ENCODE peak calls at places on chromosomes 16 and 17, in four cellular contexts. One of them, this sample, is unnamed.

GRCh38 chr17:11331790-11332526 is 90.9 kb downstream of the SHISA6 start:
- DNase-seq in K562: no peak
- DNase-seq in sigmoid colon: no peak
- DNase-seq in H1: no peak
- DNase-seq in this sample: no peak

GRCh38 chr17:42405963-42406495 is 17.0 kb downstream of the CAVIN1 start:
- DNase-seq in sigmoid colon: peak; percentile 94
- DNase-seq in K562: peak; percentile 67
- DNase-seq in H1: no peak
- DNase-seq in this sample: peak; percentile 87

GRCh38 chr17:58569216-58569615 is 54.8 kb upstream of the MTMR4 start:
- DNase-seq in H1: no peak
- DNase-seq in sigmoid colon: no peak
- DNase-seq in K562: no peak
- DNase-seq in this sample: no peak

GRCh38 chr16:69036399-69037091 is 68.9 kb upstream of the HAS3 start:
- DNase-seq in sigmoid colon: peak; percentile 25
- DNase-seq in H1: no peak
- DNase-seq in K562: no peak
- DNase-seq in this sample: no peak

GRCh38 chr16:66660422-66661209 is 35.9 kb downstream of the CMTM4 start:
- DNase-seq in sigmoid colon: peak; percentile 87
- DNase-seq in K562: peak; percentile 52
- DNase-seq in H1: no peak
- DNase-seq in this sample: peak; percentile 78

GRCh38 chr17:79874329-79874981 is 35.2 kb upstream of the CBX4 start:
- DNase-seq in K562: peak; percentile 62
- DNase-seq in sigmoid colon: no peak
- DNase-seq in H1: no peak
- DNase-seq in this sample: no peak

GRCh38 chr16:4591706-4592470 is 22.8 kb downstream of the UBALD1 start:
- DNase-seq in H1: no peak
- DNase-seq in K562: no peak
- DNase-seq in sigmoid colon: no peak
- DNase-seq in this sample: peak; percentile 74

GRCh38 chr17:59941131-59941530 is 23.4 kb downstream of the RNFT1 start:
- DNase-seq in H1: no peak
- DNase-seq in sigmoid colon: no peak
- DNase-seq in K562: no peak
- DNase-seq in this sample: no peak

GRCh38 chr16:54985668-54986067 is 55.0 kb downstream of the IRX5 start:
- DNase-seq in K562: no peak
- DNase-seq in sigmoid colon: no peak
- DNase-seq in H1: no peak
- DNase-seq in this sample: no peak

GRCh38 chr17:56808503-56808902 is 25.2 kb downstream of the C17orf67 start:
- DNase-seq in H1: no peak
- DNase-seq in sigmoid colon: no peak
- DNase-seq in K562: no peak
- DNase-seq in this sample: no peak

GRCh38 chr16:80794071-80794470 is 10.3 kb downstream of the CDYL2 start:
- DNase-seq in sigmoid colon: no peak
- DNase-seq in H1: no peak
- DNase-seq in K562: no peak
- DNase-seq in this sample: no peak

GRCh38 chr16:85569615-85570212 is 43.4 kb upstream of the GSE1 start:
- DNase-seq in H1: no peak
- DNase-seq in K562: peak; percentile 69
- DNase-seq in sigmoid colon: no peak
- DNase-seq in this sample: no peak

GRCh38 chr17:47665655-47666054 is 15.9 kb downstream of the KPNB1 start:
- DNase-seq in K562: no peak
- DNase-seq in sigmoid colon: no peak
- DNase-seq in H1: no peak
- DNase-seq in this sample: no peak

GRCh38 chr17:77644981-77645380 is 313.5 kb upstream of the TNRC6C start:
- DNase-seq in K562: no peak
- DNase-seq in sigmoid colon: no peak
- DNase-seq in H1: no peak
- DNase-seq in this sample: peak; percentile 50

GRCh38 chr17:31093866-31094599 is 744 bp upstream of the NF1 start:
- DNase-seq in H1: no peak
- DNase-seq in sigmoid colon: no peak
- DNase-seq in K562: no peak
- DNase-seq in this sample: no peak

GRCh38 chr17:28807925-28808641 is 34.5 kb downstream of the FAM222B start:
- DNase-seq in sigmoid colon: no peak
- DNase-seq in K562: no peak
- DNase-seq in H1: no peak
- DNase-seq in this sample: no peak

GRCh38 chr17:80920406-80920805 is 71.2 kb upstream of the CHMP6 start:
- DNase-seq in K562: no peak
- DNase-seq in H1: no peak
- DNase-seq in sigmoid colon: peak; percentile 64
- DNase-seq in this sample: no peak

GRCh38 chr17:17723354-17724261 is 42.4 kb downstream of the RAI1 start:
- DNase-seq in H1: no peak
- DNase-seq in K562: no peak
- DNase-seq in sigmoid colon: no peak
- DNase-seq in this sample: no peak

GRCh38 chr17:56679148-56679766 is 85.8 kb downstream of the NOG start:
- DNase-seq in H1: no peak
- DNase-seq in sigmoid colon: no peak
- DNase-seq in K562: peak; percentile 39
- DNase-seq in this sample: no peak

GRCh38 chr16:71555230-71555891 is 21.5 kb downstream of the TAT start:
- DNase-seq in K562: no peak
- DNase-seq in H1: no peak
- DNase-seq in sigmoid colon: no peak
- DNase-seq in this sample: no peak

GRCh38 chr17:61806941-61807340 is 56.4 kb downstream of the BRIP1 start:
- DNase-seq in H1: no peak
- DNase-seq in K562: no peak
- DNase-seq in sigmoid colon: no peak
- DNase-seq in this sample: no peak

GRCh38 chr17:57138956-57139576 is 54.0 kb downstream of the AKAP1 start:
- DNase-seq in K562: no peak
- DNase-seq in H1: no peak
- DNase-seq in sigmoid colon: no peak
- DNase-seq in this sample: no peak

GRCh38 chr17:80323982-80324381 is 63.3 kb downstream of the RNF213 start:
- DNase-seq in sigmoid colon: no peak
- DNase-seq in K562: no peak
- DNase-seq in H1: no peak
- DNase-seq in this sample: no peak

GRCh38 chr17:70102531-70102930 is 27.5 kb downstream of the KCNJ16 start:
- DNase-seq in sigmoid colon: no peak
- DNase-seq in H1: no peak
- DNase-seq in K562: no peak
- DNase-seq in this sample: no peak

GRCh38 chr17:39617446-39618251 is 9.1 kb upstream of the PPP1R1B start:
- DNase-seq in K562: peak; percentile 77
- DNase-seq in H1: no peak
- DNase-seq in sigmoid colon: peak; percentile 85
- DNase-seq in this sample: peak; percentile 96

GRCh38 chr16:72990003-72990521 is 57.9 kb downstream of the ZFHX3 start:
- DNase-seq in K562: no peak
- DNase-seq in sigmoid colon: peak; percentile 95
- DNase-seq in H1: no peak
- DNase-seq in this sample: no peak
- TF ChIP-seq EP300 in K562: no peak
- TF ChIP-seq EP300 in sigmoid colon: peak; percentile 75
- TF ChIP-seq EP300 in H1: no peak
- TF ChIP-seq EP300 in this sample: peak; percentile 96

DNA sequence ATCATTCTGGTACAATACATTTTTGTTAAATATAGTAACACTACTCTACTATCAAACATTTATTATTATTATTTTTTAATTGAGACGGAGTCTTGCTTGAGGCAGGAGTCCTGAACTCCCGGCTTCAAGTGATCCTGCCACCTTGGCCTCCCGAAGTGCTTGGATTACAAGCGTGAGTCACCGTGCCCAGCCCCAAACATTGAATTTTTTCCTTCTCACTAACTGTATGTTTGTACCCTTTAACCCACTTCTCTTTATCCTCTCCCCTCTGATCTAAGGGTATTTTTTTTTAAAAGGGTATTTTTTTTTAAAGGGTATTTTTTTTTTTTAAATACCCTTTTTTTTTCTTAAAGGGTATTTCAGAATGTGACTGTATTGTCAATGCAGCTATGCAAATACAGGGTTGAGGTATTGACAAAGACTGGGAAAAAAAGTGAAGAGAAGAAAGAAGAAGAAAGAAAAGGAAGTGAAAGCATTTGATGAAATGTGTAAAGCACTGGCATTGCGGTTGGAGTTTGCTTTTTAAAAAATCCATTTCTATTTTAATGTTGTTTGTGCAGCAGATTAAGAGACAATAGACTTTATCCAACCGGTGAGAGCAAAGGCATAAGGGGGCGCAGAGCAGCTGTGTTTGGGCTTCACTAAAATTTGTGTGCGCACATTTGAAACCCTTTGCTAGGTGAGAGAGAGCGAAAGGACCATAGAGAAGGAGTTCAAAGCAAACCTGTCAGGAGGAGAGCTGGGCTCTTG is 42.3 kb downstream of the SYT17 start:
- DNase-seq in sigmoid colon: no peak
- DNase-seq in H1: no peak
- DNase-seq in K562: no peak
- DNase-seq in this sample: peak; percentile 59
- TF ChIP-seq EP300 in sigmoid colon: no peak
- TF ChIP-seq EP300 in H1: no peak
- TF ChIP-seq EP300 in K562: no peak
- TF ChIP-seq EP300 in this sample: no peak

GRCh38 chr17:19991252-19991885 is 13.7 kb upstream of the AKAP10 start:
- DNase-seq in sigmoid colon: no peak
- DNase-seq in H1: no peak
- DNase-seq in K562: no peak
- DNase-seq in this sample: no peak

GRCh38 chr17:19996086-19996485 is 13.1 kb upstream of the SPECC1 start:
- DNase-seq in H1: no peak
- DNase-seq in sigmoid colon: no peak
- DNase-seq in K562: no peak
- DNase-seq in this sample: no peak

GRCh38 chr17:19996502-19996901 is 12.7 kb upstream of the SPECC1 start:
- DNase-seq in K562: no peak
- DNase-seq in sigmoid colon: no peak
- DNase-seq in H1: no peak
- DNase-seq in this sample: no peak

GRCh38 chr17:19987897-19988296 is 10.3 kb upstream of the AKAP10 start:
- DNase-seq in H1: no peak
- DNase-seq in sigmoid colon: no peak
- DNase-seq in K562: peak; percentile 38
- DNase-seq in this sample: no peak

GRCh38 chr17:19992803-19993713 is 15.4 kb upstream of the AKAP10 start:
- DNase-seq in K562: peak; percentile 56
- DNase-seq in sigmoid colon: peak; percentile 93
- DNase-seq in H1: peak; percentile 93
- DNase-seq in this sample: peak; percentile 92
- TF ChIP-seq EP300 in K562: no peak
- TF ChIP-seq EP300 in sigmoid colon: no peak
- TF ChIP-seq EP300 in H1: no peak
- TF ChIP-seq EP300 in this sample: no peak

GRCh38 chr17:76078859-76079576 is at the start of gene ZACN:
- DNase-seq in sigmoid colon: no peak
- DNase-seq in H1: no peak
- DNase-seq in K562: no peak
- DNase-seq in this sample: peak; percentile 39
- TF ChIP-seq EP300 in sigmoid colon: no peak
- TF ChIP-seq EP300 in H1: no peak
- TF ChIP-seq EP300 in K562: no peak
- TF ChIP-seq EP300 in this sample: no peak

DNA sequence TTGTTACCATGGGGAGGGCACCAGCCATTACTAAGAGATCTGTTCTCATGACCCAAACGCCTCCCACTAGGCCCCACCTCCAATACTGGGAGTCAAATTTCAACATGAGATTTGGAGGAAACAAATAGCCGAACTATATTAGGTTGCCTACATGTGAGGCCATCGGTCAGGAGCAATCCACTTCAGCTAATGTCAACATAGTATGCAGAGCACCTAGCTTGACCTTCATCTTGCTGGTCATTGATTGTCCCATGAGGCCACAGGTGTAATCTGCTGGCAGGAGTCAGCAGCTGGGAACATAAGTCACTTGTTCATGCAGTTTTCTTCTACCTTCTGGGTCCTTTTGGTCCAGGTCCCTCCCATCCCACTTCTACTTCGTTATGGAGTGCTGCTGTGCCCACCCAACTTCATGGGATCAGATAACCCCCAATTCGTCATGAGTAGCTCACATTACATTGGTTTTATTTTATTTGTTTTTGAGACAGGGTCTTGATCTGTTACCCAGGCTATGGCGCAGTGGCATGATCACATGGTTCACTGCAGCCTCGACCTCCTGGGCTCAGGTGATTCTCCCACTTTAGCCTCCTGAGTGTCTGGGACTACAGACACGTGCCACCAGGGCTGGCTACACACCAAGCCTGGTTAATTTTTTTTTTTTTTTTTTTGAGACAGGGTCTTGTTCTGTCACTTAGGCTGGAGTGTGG is 5.9 kb upstream of the KPNA2 start:
- DNase-seq in sigmoid colon: no peak
- DNase-seq in H1: no peak
- DNase-seq in K562: no peak
- DNase-seq in this sample: peak; percentile 58
- TF ChIP-seq EP300 in sigmoid colon: no peak
- TF ChIP-seq EP300 in H1: no peak
- TF ChIP-seq EP300 in K562: no peak
- TF ChIP-seq EP300 in this sample: no peak

GRCh38 chr16:14510581-14510938 is 119.5 kb downstream of the PARN start:
- DNase-seq in sigmoid colon: no peak
- DNase-seq in H1: no peak
- DNase-seq in K562: no peak
- DNase-seq in this sample: no peak

GRCh38 chr16:14509675-14510132 is 120.4 kb downstream of the PARN start:
- DNase-seq in sigmoid colon: no peak
- DNase-seq in H1: no peak
- DNase-seq in K562: no peak
- DNase-seq in this sample: no peak

GRCh38 chr16:14509055-14509454 is 121.0 kb downstream of the PARN start:
- DNase-seq in H1: no peak
- DNase-seq in K562: no peak
- DNase-seq in sigmoid colon: no peak
- DNase-seq in this sample: no peak

GRCh38 chr16:14511798-14512131 is 118.3 kb downstream of the PARN start:
- DNase-seq in H1: no peak
- DNase-seq in K562: no peak
- DNase-seq in sigmoid colon: no peak
- DNase-seq in this sample: no peak

GRCh38 chr16:14510939-14511797 is 118.9 kb downstream of the PARN start:
- DNase-seq in K562: no peak
- DNase-seq in H1: no peak
- DNase-seq in sigmoid colon: no peak
- DNase-seq in this sample: no peak
- TF ChIP-seq EP300 in K562: no peak
- TF ChIP-seq EP300 in H1: no peak
- TF ChIP-seq EP300 in sigmoid colon: no peak
- TF ChIP-seq EP300 in this sample: no peak